ENCODE peak calls at places on chromosomes 4 and X, in ten cellular contexts. H is GM23248, B is neuronal stem cell, M is bronchial epithelial cell, A is fibroblast of mammary gland, E is HL-60, S is Panc1, I is AG04449, X is PC-3, U is pancreas. W is an unnamed sample.

GRCh38 chrX:67555578-67556203 is 11.9 kb downstream of the AR start:
- DNase-seq in H (peak), B (no peak), M (peak), A (peak), E (peak), S (peak), I (no peak), X (peak), U (peak), W (peak)

GRCh38 chr4:103011378-103012025 is 8.0 kb downstream of the SLC9B1 start:
- DNase-seq in H (peak), B (no peak), M (peak), A (peak), E (no peak), S (no peak), I (no peak), X (peak), U (peak), W (no peak)

GRCh38 chr4:15341022-15341732 is 86.7 kb upstream of the C1QTNF7 start:
- DNase-seq in H (no peak), B (no peak), M (no peak), A (no peak), E (no peak), S (no peak), I (no peak), X (no peak), U (no peak), W (no peak)

GRCh38 chr4:69147334-69147733 is 51.1 kb downstream of the UGT2B7 start:
- DNase-seq in H (no peak), B (no peak), M (no peak), A (no peak), E (no peak), S (no peak), I (no peak), X (no peak), U (no peak), W (no peak)

GRCh38 chrX:47430925-47431324 is 52.1 kb downstream of the ZNF41 start:
- DNase-seq in H (no peak), B (no peak), M (no peak), A (no peak), E (no peak), S (no peak), I (no peak), X (no peak), U (no peak), W (no peak)

GRCh38 chr4:3451956-3452355 is 10.2 kb downstream of the HGFAC start:
- DNase-seq in H (peak), B (no peak), M (peak), A (peak), E (no peak), S (no peak), I (peak), X (peak), U (no peak), W (peak)

GRCh38 chr4:54400802-54401201 is 171.7 kb downstream of the PDGFRA start:
- DNase-seq in H (peak), B (no peak), M (peak), A (peak), E (no peak), S (no peak), I (no peak), X (peak), U (no peak), W (no peak)

GRCh38 chr4:108272566-108272965 is 103.8 kb upstream of the LEF1 start:
- DNase-seq in H (no peak), B (no peak), M (peak), A (peak), E (no peak), S (no peak), I (no peak), X (peak), U (no peak), W (no peak)

GRCh38 chr4:1502501-1502886 is 96.3 kb upstream of the NKX1-1 start:
- DNase-seq in H (no peak), B (no peak), M (no peak), A (no peak), E (no peak), S (no peak), I (no peak), X (no peak), U (no peak), W (peak)

GRCh38 chr4:102535398-102536082 is 34.4 kb downstream of the NFKB1 start:
- DNase-seq in H (peak), B (no peak), M (peak), A (peak), E (no peak), S (no peak), I (no peak), X (peak), U (no peak), W (no peak)

GRCh38 chr4:183468210-183469095 is 24.0 kb downstream of the CDKN2AIP start:
- DNase-seq in H (peak), B (no peak), M (peak), A (peak), E (no peak), S (no peak), I (no peak), X (peak), U (no peak), W (no peak)

GRCh38 chr4:156322592-156322991 is 368.9 kb upstream of the CTSO start:
- DNase-seq in H (peak), B (no peak), M (peak), A (peak), E (no peak), S (peak), I (peak), X (peak), U (no peak), W (no peak)

GRCh38 chr4:89109841-89110540 is 1.3 kb upstream of the TIGD2 start:
- DNase-seq in H (peak), B (no peak), M (no peak), A (no peak), E (no peak), S (no peak), I (no peak), X (no peak), U (peak), W (peak)

GRCh38 chr4:89101256-89102161 is 9.8 kb upstream of the TIGD2 start:
- DNase-seq in H (no peak), B (no peak), M (peak), A (no peak), E (no peak), S (no peak), I (no peak), X (no peak), U (no peak), W (no peak)

GRCh38 chr4:89110541-89110985 is 770 bp upstream of the TIGD2 start:
- DNase-seq in H (no peak), B (peak), M (no peak), A (no peak), E (no peak), S (no peak), I (no peak), X (peak), U (peak), W (peak)

GRCh38 chr4:89108068-89108467 is 3.3 kb upstream of the TIGD2 start:
- DNase-seq in H (no peak), B (no peak), M (no peak), A (no peak), E (no peak), S (no peak), I (no peak), X (no peak), U (no peak), W (no peak)

GRCh38 chr4:89105726-89106125 is 5.6 kb upstream of the TIGD2 start:
- DNase-seq in H (no peak), B (no peak), M (no peak), A (no peak), E (no peak), S (no peak), I (no peak), X (no peak), U (no peak), W (no peak)
- H3K4me3 ChIP-seq in H (no peak), B (no peak), M (no peak), A (no peak), E (no peak), S (no peak), I (no peak), X (no peak), U (no peak), W (no peak)

GRCh38 chrX:40008841-40009461 is 88.8 kb downstream of the BCOR start:
- DNase-seq in H (peak), B (no peak), M (no peak), A (no peak), E (peak), S (no peak), I (no peak), X (no peak), U (peak), W (peak)
- H3K4me3 ChIP-seq in H (peak), B (peak), M (no peak), A (no peak), E (no peak), S (peak), I (peak), X (no peak), U (peak), W (peak)

GRCh38 chr4:137534516-137534915 is 2.2 kb upstream of the PCDH18 start:
- DNase-seq in H (peak), B (no peak), M (no peak), A (peak), E (no peak), S (no peak), I (no peak), X (no peak), U (no peak), W (no peak)

GRCh38 chr4:137531951-137532868 is at the start of gene PCDH18:
- DNase-seq in H (peak), B (peak), M (peak), A (peak), E (no peak), S (no peak), I (peak), X (peak), U (no peak), W (peak)

GRCh38 chr4:137531121-137531520 is 1.2 kb downstream of the PCDH18 start:
- DNase-seq in H (peak), B (no peak), M (no peak), A (peak), E (no peak), S (no peak), I (no peak), X (peak), U (no peak), W (no peak)

GRCh38 chr4:137533855-137534254 is 1.6 kb upstream of the PCDH18 start:
- DNase-seq in H (no peak), B (no peak), M (no peak), A (no peak), E (no peak), S (no peak), I (no peak), X (no peak), U (no peak), W (no peak)

GRCh38 chr4:137532869-137533236 is 559 bp upstream of the PCDH18 start:
- DNase-seq in H (peak), B (no peak), M (no peak), A (no peak), E (no peak), S (no peak), I (no peak), X (no peak), U (no peak), W (no peak)
- H3K4me3 ChIP-seq in H (peak), B (peak), M (no peak), A (peak), E (no peak), S (peak), I (peak), X (peak), U (peak), W (peak)

GRCh38 chr4:128604840-128605239 is 204.7 kb upstream of the JADE1 start:
- DNase-seq in H (no peak), B (no peak), M (peak), A (no peak), E (no peak), S (no peak), I (no peak), X (peak), U (no peak), W (no peak)
- H3K4me3 ChIP-seq in H (no peak), B (no peak), M (no peak), A (no peak), E (no peak), S (no peak), I (no peak), X (no peak), U (no peak), W (no peak)

GRCh38 chrX:125203737-125204578 is 115.7 kb upstream of the TEX13C start:
- DNase-seq in H (peak), B (no peak), M (peak), A (no peak), E (peak), S (no peak), I (no peak), X (peak), U (peak), W (peak)

GRCh38 chrX:125203379-125203736 is 116.3 kb upstream of the TEX13C start:
- DNase-seq in H (peak), B (no peak), M (no peak), A (no peak), E (no peak), S (no peak), I (no peak), X (no peak), U (no peak), W (peak)

GRCh38 chrX:125205918-125206665 is 113.6 kb upstream of the TEX13C start:
- DNase-seq in H (peak), B (no peak), M (peak), A (no peak), E (peak), S (no peak), I (no peak), X (peak), U (peak), W (peak)

GRCh38 chrX:125205084-125205917 is 114.4 kb upstream of the TEX13C start:
- DNase-seq in H (peak), B (peak), M (peak), A (peak), E (peak), S (no peak), I (no peak), X (peak), U (peak), W (peak)

DNA sequence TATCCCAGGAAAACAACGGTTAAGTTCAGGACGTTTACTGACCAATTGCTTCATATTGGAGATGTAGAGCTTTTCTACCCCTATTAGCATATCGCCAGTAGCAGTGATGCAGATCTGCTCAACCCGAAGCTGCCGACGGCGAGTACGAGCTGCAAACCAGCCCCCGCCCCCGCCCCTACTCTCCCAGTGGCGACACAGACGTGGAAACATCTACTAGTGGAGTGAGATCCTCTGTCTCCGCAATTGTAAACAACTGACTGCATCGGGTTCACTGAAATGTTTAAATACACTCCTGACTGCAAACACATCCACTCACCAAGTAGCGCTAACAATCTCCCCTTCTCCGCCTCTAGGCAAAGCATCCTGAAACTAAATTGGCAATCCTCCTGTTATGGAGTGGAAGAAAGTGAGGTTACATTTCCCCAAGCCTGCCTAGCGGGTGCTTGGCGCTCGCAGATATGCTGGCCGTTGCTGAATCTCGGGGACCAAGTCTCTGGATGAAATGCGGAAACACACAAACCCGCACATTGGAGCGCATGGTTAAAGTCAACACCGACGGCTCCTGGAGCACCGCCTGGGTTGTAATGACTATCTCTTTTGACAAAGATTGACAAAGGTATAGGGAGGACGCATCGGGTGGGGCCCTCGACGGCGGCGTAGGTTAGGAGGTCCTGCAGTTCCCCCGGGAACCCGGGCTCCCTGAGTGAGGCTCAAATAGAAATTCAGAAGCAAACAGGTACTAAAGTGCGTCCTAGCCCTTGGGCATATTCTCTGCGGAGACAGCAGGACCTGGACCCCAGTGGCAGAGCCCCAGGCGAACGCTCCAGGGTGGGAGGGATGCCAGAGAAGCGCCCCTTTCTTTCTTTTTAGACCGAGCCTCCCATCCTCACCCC is 116.9 kb upstream of the TEX13C start:
- DNase-seq in H (no peak), B (no peak), M (no peak), A (no peak), E (peak), S (no peak), I (no peak), X (no peak), U (no peak), W (peak)
- H3K4me3 ChIP-seq in H (no peak), B (no peak), M (no peak), A (no peak), E (no peak), S (no peak), I (no peak), X (peak), U (peak), W (peak)

DNA sequence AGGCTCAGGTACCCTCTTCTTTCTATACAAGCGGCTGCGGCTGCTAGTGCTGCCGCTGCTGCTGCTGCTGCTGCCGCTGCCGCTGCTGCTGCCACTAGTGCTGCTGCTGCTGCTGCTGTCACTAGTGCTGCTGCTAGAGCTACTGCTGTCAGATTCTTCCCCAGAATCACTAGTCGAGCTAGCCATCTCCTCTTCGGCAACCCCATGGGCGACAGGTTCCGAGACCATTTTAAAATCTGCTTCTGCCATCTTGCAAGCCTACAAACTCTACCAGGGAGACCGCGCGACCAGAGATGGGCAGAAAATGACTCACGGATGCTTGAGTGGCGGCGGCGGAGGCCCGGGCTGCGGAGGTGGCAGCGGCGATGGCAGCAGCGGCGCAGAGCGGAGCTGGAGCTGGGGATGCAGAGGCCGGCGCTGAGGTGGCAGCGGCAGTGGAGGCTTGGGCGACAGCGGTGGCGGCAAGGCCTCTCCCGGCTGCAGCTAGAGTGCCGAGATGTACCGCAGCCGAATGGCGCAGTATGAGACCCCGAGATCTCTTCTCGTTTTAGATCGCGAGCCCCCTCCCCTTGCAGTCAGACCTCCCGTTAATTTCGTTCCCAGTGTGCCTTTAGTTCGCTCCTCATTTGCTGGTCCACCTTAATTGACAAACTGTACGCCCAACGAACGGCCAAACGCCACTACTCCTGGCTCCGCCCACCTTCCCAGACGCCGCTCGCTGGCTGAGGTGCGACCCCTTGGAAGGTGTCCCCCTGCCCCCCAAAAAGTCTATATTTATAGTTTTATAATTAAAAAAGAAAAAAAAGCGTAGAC is at the start of gene NAP1L3:
- DNase-seq in H (peak), B (peak), M (peak), A (peak), E (no peak), S (no peak), I (no peak), X (peak), U (peak), W (peak)
- H3K4me3 ChIP-seq in H (peak), B (peak), M (peak), A (peak), E (peak), S (peak), I (peak), X (peak), U (peak), W (peak)

GRCh38 chrX:129982300-129983246 is at the start of gene BCORL1:
- DNase-seq in H (peak), B (peak), M (peak), A (peak), E (peak), S (peak), I (peak), X (peak), U (peak), W (peak)
- H3K4me3 ChIP-seq in H (peak), B (no peak), M (no peak), A (peak), E (no peak), S (no peak), I (peak), X (no peak), U (no peak), W (peak)

GRCh38 chrX:38327775-38328081 is 419 bp upstream of the RPGR start:
- DNase-seq in H (no peak), B (no peak), M (no peak), A (no peak), E (no peak), S (no peak), I (no peak), X (no peak), U (no peak), W (no peak)
- H3K4me3 ChIP-seq in H (peak), B (peak), M (no peak), A (peak), E (peak), S (peak), I (peak), X (peak), U (peak), W (peak)

DNA sequence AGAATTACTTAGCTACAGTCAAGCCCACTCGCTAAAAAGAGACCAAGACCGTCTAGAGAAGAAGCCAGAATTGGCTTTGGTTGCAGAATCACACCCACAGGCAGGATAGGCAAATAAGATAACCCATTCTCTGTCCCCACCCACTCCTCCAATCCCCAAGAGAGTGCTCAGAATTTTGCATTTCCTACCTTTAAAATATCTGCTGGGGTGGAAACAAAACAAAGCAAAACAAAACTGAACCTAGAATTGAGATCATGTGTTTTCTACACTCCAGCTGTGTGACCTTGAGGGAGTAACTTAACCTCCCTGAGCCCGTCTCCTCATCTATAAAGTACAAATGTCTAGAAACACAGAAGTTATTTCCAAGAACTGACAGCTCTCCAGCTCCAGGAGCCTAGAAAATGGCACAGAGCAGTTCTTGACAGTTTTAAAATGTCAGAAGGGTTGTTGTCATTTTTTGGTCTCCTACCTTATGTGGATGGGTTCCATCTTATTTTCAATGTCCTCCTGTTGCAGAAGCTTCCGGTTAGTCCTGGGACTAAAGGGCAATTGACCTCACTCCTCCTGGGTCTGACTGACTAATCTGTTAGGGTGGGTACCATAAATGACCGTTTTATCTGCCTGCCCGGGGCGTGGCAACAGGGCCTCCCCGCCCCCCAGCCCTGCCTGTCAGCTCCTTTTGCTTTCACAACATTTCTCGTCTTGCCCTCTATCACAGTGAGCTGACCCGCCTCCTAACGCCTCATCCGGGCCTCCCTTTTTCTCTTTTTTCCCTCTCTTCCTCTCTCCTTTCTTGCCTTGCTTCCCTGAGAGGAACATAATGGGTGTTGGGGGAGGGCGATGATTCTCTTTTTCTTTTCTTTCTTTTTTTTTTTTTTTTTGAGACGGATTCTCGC is 114.0 kb downstream of the RBM47 start:
- DNase-seq in H (peak), B (no peak), M (peak), A (peak), E (no peak), S (no peak), I (no peak), X (peak), U (no peak), W (no peak)
- H3K4me3 ChIP-seq in H (no peak), B (no peak), M (no peak), A (no peak), E (no peak), S (no peak), I (no peak), X (no peak), U (peak), W (no peak)

W was measured in H7.